ENCODE peak calls at places on chromosomes 16 and 17, in four cellular contexts. W, S, Q and P are unnamed samples.

GRCh38 chr17:82231562-82232321 is 2.9 kb downstream of the SLC16A3 start:
- DNase-seq in W (no peak), S (peak; percentile 79), Q (no peak), P (no peak)

GRCh38 chr17:28407130-28407973 is 1.3 kb upstream of the SLC46A1 start:
- DNase-seq in W (peak; percentile 72), S (no peak), Q (no peak), P (no peak)

GRCh38 chr17:45175759-45176140 is 14.1 kb downstream of the HEXIM2 start:
- DNase-seq in W (no peak), S (no peak), Q (no peak), P (no peak)

GRCh38 chr17:8492121-8492520 is 56.4 kb downstream of the NDEL1 start:
- DNase-seq in W (no peak), S (no peak), Q (no peak), P (no peak)

GRCh38 chr16:23924138-23924537 is 88.4 kb downstream of the PRKCB start:
- DNase-seq in W (no peak), S (no peak), Q (no peak), P (no peak)

GRCh38 chr16:641326-642188 is at the start of gene MCRIP2:
- DNase-seq in W (peak; percentile 96), S (peak; percentile 80), Q (peak; percentile 41), P (no peak)

GRCh38 chr17:8221663-8222379 is 11.4 kb upstream of the AURKB start:
- DNase-seq in W (no peak), S (peak; percentile 93), Q (peak; percentile 68), P (peak; percentile 79)

GRCh38 chr17:5552841-5553240 is 31.5 kb downstream of the NLRP1 start:
- DNase-seq in W (no peak), S (no peak), Q (no peak), P (no peak)

GRCh38 chr17:37294888-37295287 is 80.9 kb upstream of the C17orf78 start:
- DNase-seq in W (no peak), S (no peak), Q (no peak), P (no peak)

GRCh38 chr17:42680331-42680808 is 1.3 kb downstream of the CCR10 start:
- DNase-seq in W (no peak), S (peak; percentile 18), Q (no peak), P (no peak)

GRCh38 chr17:17485420-17485819 is 8.6 kb downstream of the MED9 start:
- DNase-seq in W (no peak), S (no peak), Q (no peak), P (no peak)

GRCh38 chr17:81018044-81018802 is 16.7 kb upstream of the BAIAP2 start:
- DNase-seq in W (no peak), S (peak; percentile 74), Q (no peak), P (no peak)

GRCh38 chr16:19431636-19432340 is 14.1 kb downstream of the TMC5 start:
- DNase-seq in W (no peak), S (no peak), Q (no peak), P (no peak)

GRCh38 chr17:20063665-20064648 is 54.8 kb downstream of the SPECC1 start:
- DNase-seq in W (no peak), S (peak; percentile 90), Q (peak; percentile 77), P (peak; percentile 85)

GRCh38 chr17:34626141-34626681 is 46.8 kb downstream of the TMEM132E start:
- DNase-seq in W (no peak), S (no peak), Q (no peak), P (no peak)

GRCh38 chr16:89103156-89103555 is 9.5 kb downstream of the ACSF3 start:
- DNase-seq in W (no peak), S (no peak), Q (no peak), P (no peak)

GRCh38 chr17:77433385-77434135 is 292.8 kb downstream of the SEC14L1 start:
- DNase-seq in W (no peak), S (peak; percentile 90), Q (no peak), P (no peak)

GRCh38 chr17:79926002-79926307 is 86.7 kb upstream of the CBX4 start:
- DNase-seq in W (no peak), S (no peak), Q (no peak), P (no peak)

GRCh38 chr17:66397486-66397885 is 95.1 kb downstream of the PRKCA start:
- DNase-seq in W (no peak), S (no peak), Q (no peak), P (no peak)

GRCh38 chr17:10197721-10198508 is 491 bp downstream of the GAS7 start:
- DNase-seq in W (no peak), S (no peak), Q (no peak), P (no peak)

GRCh38 chr16:12313902-12314621 is 337.5 kb downstream of the SNX29 start:
- DNase-seq in W (no peak), S (no peak), Q (no peak), P (no peak)

GRCh38 chr16:57045694-57046381 is 46.5 kb upstream of the CPNE2 start:
- DNase-seq in W (peak; percentile 97), S (peak; percentile 56), Q (peak; percentile 26), P (peak; percentile 38)

GRCh38 chr17:77304746-77305473 is 164.1 kb downstream of the SEC14L1 start:
- DNase-seq in W (no peak), S (no peak), Q (no peak), P (no peak)

GRCh38 chr16:16191493-16192167 is 31.7 kb downstream of the ABCC6 start:
- DNase-seq in W (no peak), S (no peak), Q (no peak), P (no peak)

GRCh38 chr17:2035549-2036490 is 5.9 kb downstream of the DPH1 start:
- DNase-seq in W (no peak), S (no peak), Q (no peak), P (no peak)

GRCh38 chr16:47358816-47359215 is 102.0 kb downstream of the ITFG1 start:
- DNase-seq in W (no peak), S (peak; percentile 29), Q (no peak), P (no peak)

GRCh38 chr16:68074850-68075249 is 10.3 kb upstream of the NFATC3 start:
- DNase-seq in W (no peak), S (no peak), Q (no peak), P (no peak)

GRCh38 chr17:77637807-77638182 is 320.7 kb upstream of the TNRC6C start:
- DNase-seq in W (no peak), S (no peak), Q (no peak), P (no peak)

GRCh38 chr17:49201481-49201927 is 8.9 kb downstream of the GNGT2 start:
- DNase-seq in W (no peak), S (peak; percentile 84), Q (no peak), P (peak; percentile 16)

GRCh38 chr17:73776978-73777567 is 132.8 kb upstream of the SDK2 start:
- DNase-seq in W (no peak), S (no peak), Q (no peak), P (no peak)

GRCh38 chr17:82825540-82826124 is 14.2 kb downstream of the ZNF750 start:
- DNase-seq in W (no peak), S (no peak), Q (no peak), P (no peak)

GRCh38 chr17:74045608-74046007 is 157.9 kb upstream of the RPL38 start:
- DNase-seq in W (no peak), S (no peak), Q (no peak), P (no peak)

GRCh38 chr16:138049-138417 is 440 bp downstream of the NPRL3 start:
- DNase-seq in W (no peak), S (peak; percentile 20), Q (no peak), P (no peak)

GRCh38 chr17:57915980-57916757 is 39.0 kb downstream of the CUEDC1 start:
- DNase-seq in W (no peak), S (no peak), Q (no peak), P (no peak)

GRCh38 chr16:4272114-4272954 is 489 bp downstream of the TFAP4 start:
- DNase-seq in W (peak; percentile 67), S (peak; percentile 52), Q (no peak), P (no peak)

GRCh38 chr16:67426022-67426421 is 4.9 kb upstream of the HSD11B2 start:
- DNase-seq in W (no peak), S (no peak), Q (no peak), P (no peak)

GRCh38 chr17:67400193-67400592 is 23.1 kb downstream of the PITPNC1 start:
- DNase-seq in W (no peak), S (peak; percentile 38), Q (no peak), P (no peak)